ENCODE peak calls at places on chromosome 18, in six cellular contexts. M is CD8-positive, alpha-beta memory T cell; N is colonic mucosa; G is vagina; A is neuronal stem cell; H is HCT116. T is an unnamed sample.

GRCh38 chr18:79609021-79609461 is 70.6 kb upstream of the CTDP1 start:
- DNase-seq in A (no peak), M (no peak), G (no peak), N (no peak), H (no peak), T (peak; percentile 25)

GRCh38 chr18:70046796-70047195 is 99.1 kb upstream of the CD226 start:
- DNase-seq in A (no peak), N (no peak), H (no peak), G (no peak), M (no peak), T (no peak)

GRCh38 chr18:62987035-62987830 is 271.9 kb downstream of the PHLPP1 start:
- DNase-seq in M (no peak), H (no peak), G (no peak), A (no peak), N (no peak), T (no peak)

GRCh38 chr18:56314396-56314795 is 324.0 kb downstream of the TXNL1 start:
- DNase-seq in G (no peak), N (no peak), M (no peak), A (no peak), H (no peak), T (no peak)

GRCh38 chr18:8803063-8803795 is 97.9 kb downstream of the MTCL1 start:
- DNase-seq in A (no peak), G (no peak), N (no peak), M (no peak), H (no peak), T (no peak)

GRCh38 chr18:31161757-31162418 is 768 bp downstream of the DSC1 start:
- DNase-seq in A (no peak), G (no peak), M (peak; percentile 2), H (no peak), N (no peak), T (no peak)

GRCh38 chr18:67662996-67663395 is 146.5 kb upstream of the DSEL start:
- DNase-seq in M (no peak), N (no peak), A (no peak), H (no peak), G (no peak), T (no peak)

GRCh38 chr18:24918257-24918656 is 433.7 kb downstream of the ZNF521 start:
- DNase-seq in H (no peak), A (no peak), N (no peak), M (no peak), G (no peak), T (no peak)

GRCh38 chr18:46793565-46793964 is 36.7 kb upstream of the ST8SIA5 start:
- DNase-seq in M (no peak), N (no peak), A (no peak), H (no peak), G (no peak), T (no peak)

GRCh38 chr18:62339106-62339988 is 14.2 kb downstream of the TNFRSF11A start:
- DNase-seq in H (peak; percentile 39), M (no peak), A (no peak), N (peak; percentile 56), G (no peak), T (no peak)

GRCh38 chr18:61466736-61467135 is 133.5 kb downstream of the CDH20 start:
- DNase-seq in N (no peak), M (no peak), A (no peak), G (no peak), H (no peak), T (no peak)

GRCh38 chr18:28689591-28689990 is 512.7 kb upstream of the CDH2 start:
- DNase-seq in M (no peak), A (no peak), H (no peak), N (no peak), G (no peak), T (no peak)

GRCh38 chr18:52337286-52337685 is 2.7 kb upstream of the DCC start:
- DNase-seq in N (no peak), A (no peak), M (no peak), G (no peak), H (no peak), T (no peak)

GRCh38 chr18:52340466-52341378 is 725 bp downstream of the DCC start:
- DNase-seq in G (no peak), N (no peak), M (no peak), H (no peak), A (no peak), T (no peak)

GRCh38 chr18:52341617-52342381 is 1.8 kb downstream of the DCC start:
- DNase-seq in H (no peak), G (no peak), N (no peak), M (no peak), A (peak; percentile 56), T (no peak)

GRCh38 chr18:52343138-52343537 is 3.1 kb downstream of the DCC start:
- DNase-seq in M (no peak), A (no peak), N (no peak), G (no peak), H (no peak), T (no peak)

GRCh38 chr18:52339891-52340371 is at the start of gene DCC:
- DNase-seq in H (no peak), N (peak; percentile 24), G (no peak), M (no peak), A (peak; percentile 67), T (no peak)
- H3K4me3 ChIP-seq in H (no peak within 1 kb of the TSS), N (no peak within 1 kb of the TSS), G (peak within 1 kb of the TSS; percentile 25), M (no peak within 1 kb of the TSS), A (peak within 1 kb of the TSS; percentile 62), T (no peak within 1 kb of the TSS)

GRCh38 chr18:54975598-54975997 is 16.3 kb upstream of the CCDC68 start:
- DNase-seq in G (no peak), A (no peak), M (no peak), H (no peak), N (no peak), T (no peak)
- H3K27ac ChIP-seq in G (no peak overlapping the region), A (no peak overlapping the region), M (no peak overlapping the region), H (no peak overlapping the region), N (no peak overlapping the region), T (no peak overlapping the region)

DNA sequence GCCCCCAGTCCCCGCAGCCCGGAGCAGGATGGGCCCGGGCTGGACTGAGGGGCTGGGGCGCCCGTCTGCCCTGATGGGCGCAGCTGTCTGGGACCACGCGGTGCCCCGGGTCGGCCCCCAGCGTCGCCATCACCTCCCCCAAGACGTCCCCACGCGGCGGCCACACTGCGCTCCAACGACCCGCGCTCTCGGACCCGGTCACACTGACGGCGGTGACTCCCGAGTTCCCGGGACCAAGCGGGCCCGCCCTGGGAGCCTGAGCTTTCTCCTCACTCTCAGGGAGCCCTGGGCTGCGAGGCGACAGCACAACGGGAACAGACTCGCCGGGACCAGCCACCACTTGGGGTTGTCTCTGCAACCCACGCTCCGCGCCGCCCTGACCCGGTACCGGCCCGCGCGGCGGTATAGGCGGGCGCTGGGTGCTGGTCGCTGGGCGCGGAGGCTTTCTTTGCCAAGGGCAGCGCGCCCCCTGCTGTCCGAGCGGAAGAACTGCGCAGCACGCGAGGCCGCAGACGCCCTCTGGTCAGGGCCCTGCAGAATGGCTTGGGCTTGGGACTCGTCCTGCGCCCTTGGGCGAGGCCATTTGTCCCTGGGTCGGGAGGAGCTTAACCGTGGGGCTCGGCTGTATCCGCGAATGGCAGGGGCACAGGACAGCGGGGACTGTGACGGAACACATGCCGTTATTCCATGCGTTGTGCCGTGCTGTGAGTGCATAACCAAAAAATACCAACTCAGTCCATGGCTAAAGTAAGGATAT is 54.8 kb upstream of the ANKRD62 start:
- DNase-seq in A (peak; percentile 77), N (peak; percentile 84), H (peak; percentile 78), M (peak; percentile 64), G (peak; percentile 91), T (peak; percentile 88)
- H3K27me3 ChIP-seq in A (peaks cover 14% of the 10 kb centered on the region), N (no peaks in the 10 kb centered on the region), H (no peaks in the 10 kb centered on the region), M (peaks cover 3% of the 10 kb centered on the region), G (no peaks in the 10 kb centered on the region), T (no peaks in the 10 kb centered on the region)

DNA sequence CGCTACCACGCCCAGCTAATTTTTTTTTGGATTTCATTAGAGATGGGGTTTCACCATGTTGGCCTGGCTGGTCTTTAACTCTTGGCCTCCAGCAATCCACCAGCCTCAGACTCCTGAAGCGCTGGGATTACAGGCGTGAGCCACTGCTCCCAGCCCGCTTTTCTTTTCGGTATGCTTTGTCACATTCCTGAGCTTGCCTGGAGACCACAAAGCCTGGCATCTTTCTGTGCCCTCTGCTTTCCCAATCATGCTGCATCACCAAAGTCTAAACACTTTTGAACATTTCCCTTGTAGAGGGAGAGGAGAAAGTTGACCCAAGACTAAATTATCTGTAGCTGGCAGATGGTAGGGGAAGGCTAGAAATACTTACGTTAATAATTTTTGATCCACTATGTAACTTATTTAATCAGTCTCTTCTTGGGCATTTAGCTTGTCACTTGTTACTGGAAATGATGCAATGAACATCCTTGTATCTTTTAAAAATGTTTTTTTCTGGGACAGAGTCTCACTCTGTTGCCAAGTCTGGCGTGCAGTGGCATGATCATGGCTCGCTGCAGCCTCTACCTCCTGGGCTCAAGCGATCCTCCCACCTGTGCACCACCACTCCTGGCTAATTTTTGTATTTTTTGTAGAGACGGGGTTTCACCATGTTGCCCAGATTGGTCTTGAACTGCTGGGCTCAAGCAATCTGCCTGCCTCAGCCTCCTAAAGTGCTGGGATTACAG is 2.7 kb upstream of the NPC1 start:
- DNase-seq in G (peak; percentile 58), H (no peak), A (no peak), N (no peak), M (no peak), T (no peak)
- H3K4me3 ChIP-seq in G (no peak overlapping the region), H (no peak overlapping the region), A (no peak overlapping the region), N (no peak overlapping the region), M (no peak overlapping the region), T (no peak overlapping the region)

DNA sequence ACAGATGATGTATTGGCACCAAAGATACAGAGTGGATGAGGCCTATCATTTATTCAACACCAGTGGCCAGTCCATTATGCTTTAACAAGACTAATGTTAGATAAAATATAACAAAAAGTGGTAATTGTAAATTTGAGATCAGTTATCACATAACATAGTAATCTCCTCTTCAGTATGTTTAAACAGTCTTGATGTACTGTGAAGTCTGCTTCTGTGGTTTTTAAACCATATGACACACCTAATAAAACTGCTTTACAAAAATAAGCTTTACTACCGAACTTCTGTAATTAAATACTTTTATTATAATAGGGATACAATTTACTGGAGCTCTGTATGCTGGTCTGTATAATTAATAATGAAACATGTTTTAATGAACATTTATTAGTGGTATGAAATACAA is 2156.1 kb upstream of the CELF4 start:
- DNase-seq in G (no peak), M (no peak), N (no peak), H (no peak), A (no peak), T (no peak)
- H3K27ac ChIP-seq in G (no peak overlapping the region), M (no peak overlapping the region), N (no peak overlapping the region), H (no peak overlapping the region), A (no peak overlapping the region), T (no peak overlapping the region)

GRCh38 chr18:32768646-32769206 is 4.1 kb downstream of the KLHL14 start:
- DNase-seq in H (no peak), N (no peak), A (no peak), G (no peak), M (no peak), T (no peak)

GRCh38 chr18:32764611-32765244 is 8.1 kb downstream of the KLHL14 start:
- DNase-seq in A (no peak), H (no peak), N (no peak), G (no peak), M (no peak), T (no peak)

GRCh38 chr18:32770181-32770650 is 2.6 kb downstream of the KLHL14 start:
- DNase-seq in N (no peak), A (no peak), H (no peak), M (no peak), G (no peak), T (no peak)

GRCh38 chr18:32769242-32770180 is 3.3 kb downstream of the KLHL14 start:
- DNase-seq in H (no peak), N (peak; percentile 16), G (no peak), A (no peak), M (no peak), T (peak; percentile 57)

DNA sequence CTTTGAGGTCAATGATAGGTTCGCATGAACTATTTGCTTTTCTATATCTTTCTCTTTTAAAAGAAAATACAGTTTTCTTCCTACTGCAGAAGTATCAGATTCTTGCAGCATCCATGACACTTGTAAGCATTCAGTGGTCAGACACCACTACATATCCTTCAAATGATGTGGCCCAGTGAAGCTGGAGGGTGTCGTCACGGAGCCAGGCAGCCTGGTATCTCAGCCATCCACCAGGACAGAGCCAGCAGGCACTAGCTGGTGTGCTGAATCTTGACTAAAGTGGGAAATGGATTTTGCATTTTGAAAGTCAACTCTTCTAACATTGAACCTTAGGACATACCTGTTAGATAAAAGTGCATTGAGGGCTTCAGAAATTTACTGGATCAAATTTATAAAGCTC is 5.4 kb downstream of the KLHL14 start:
- DNase-seq in H (no peak), M (no peak), A (no peak), G (no peak), N (no peak), T (no peak)
- H3K27me3 ChIP-seq in H (no peaks in the 10 kb centered on the region), M (no peaks in the 10 kb centered on the region), A (no peaks in the 10 kb centered on the region), G (no peaks in the 10 kb centered on the region), N (peaks cover 33% of the 10 kb centered on the region), T (peaks cover 6% of the 10 kb centered on the region)